ENCODE peak calls at places on chromosomes 3 and 15, in nine cellular contexts. E is A549, R is GM23338, A is HCT116, W is HepG2, G is GM12878, Q is Panc1, I is K562, Y is SK-N-SH. H is an unnamed sample.

GRCh38 chr3:11548721-11549131 is 95.0 kb downstream of the VGLL4 start:
- DNase-seq in W (no peak), E (no peak), R (no peak), Y (no peak), G (no peak), Q (peak), A (peak), I (peak), H (no peak)

GRCh38 chr15:70259640-70260066 is 161.9 kb upstream of the TLE3 start:
- DNase-seq in R (peak), I (peak), A (no peak), Q (no peak), E (peak), G (no peak), Y (peak), W (peak), H (no peak)

GRCh38 chr15:87632364-87632763 is 624.2 kb downstream of the NTRK3 start:
- DNase-seq in Y (no peak), I (no peak), R (no peak), Q (no peak), W (no peak), G (no peak), A (no peak), E (no peak), H (no peak)

GRCh38 chr3:173753593-173753992 is 356.0 kb downstream of the NLGN1 start:
- DNase-seq in I (no peak), E (no peak), R (no peak), Y (no peak), W (no peak), G (no peak), A (no peak), Q (no peak), H (no peak)

GRCh38 chr15:100118546-100118945 is 223.2 kb downstream of the ADAMTS17 start:
- DNase-seq in Y (no peak), I (no peak), Q (no peak), E (no peak), W (no peak), R (no peak), A (no peak), G (no peak), H (no peak)

GRCh38 chr3:8529738-8530525 is 28.3 kb downstream of the LMCD1 start:
- DNase-seq in R (no peak), E (peak), W (no peak), Q (no peak), G (no peak), A (no peak), Y (no peak), I (no peak), H (peak)

GRCh38 chr3:138898301-138898700 is 48.6 kb downstream of the FOXL2 start:
- DNase-seq in G (no peak), R (no peak), Q (no peak), Y (no peak), E (no peak), A (no peak), I (no peak), W (no peak), H (no peak)

GRCh38 chr15:101266787-101267186 is 10.5 kb downstream of the SELENOS start:
- DNase-seq in I (no peak), E (no peak), A (no peak), Y (no peak), G (no peak), Q (no peak), R (no peak), W (no peak), H (no peak)

GRCh38 chr3:101248786-101249185 is 71.6 kb downstream of the IMPG2 start:
- DNase-seq in W (no peak), G (no peak), Y (no peak), E (no peak), Q (no peak), R (no peak), A (no peak), I (no peak), H (no peak)

GRCh38 chr3:134357914-134358811 is 16.1 kb downstream of the AMOTL2 start:
- DNase-seq in Y (peak), Q (no peak), I (no peak), A (peak), W (peak), G (no peak), E (peak), R (no peak), H (no peak)

GRCh38 chr3:194988495-194989165 is 282.3 kb downstream of the XXYLT1 start:
- DNase-seq in R (no peak), A (no peak), Q (no peak), G (no peak), Y (no peak), W (no peak), I (no peak), E (no peak), H (no peak)

GRCh38 chr3:40961104-40961857 is 238.0 kb upstream of the CTNNB1 start:
- DNase-seq in Q (no peak), E (no peak), G (no peak), W (no peak), Y (no peak), I (no peak), A (no peak), R (no peak), H (no peak)

GRCh38 chr3:155948476-155948875 is 78.0 kb downstream of the GMPS start:
- DNase-seq in G (no peak), Q (no peak), Y (no peak), I (no peak), A (no peak), R (no peak), W (no peak), E (no peak), H (no peak)

GRCh38 chr3:13698498-13698897 is 149.6 kb downstream of the FBLN2 start:
- DNase-seq in R (peak), Q (no peak), Y (no peak), W (no peak), E (no peak), G (no peak), A (no peak), I (no peak), H (no peak)
- TF ChIP-seq REST in R (no peak), Q (no peak), Y (no peak), W (no peak), E (no peak), G (no peak), A (no peak), I (no peak), H (no peak)

GRCh38 chr3:128153156-128154011 is at the start of gene EEFSEC:
- DNase-seq in A (peak), Q (no peak), Y (peak), W (peak), R (peak), I (peak), G (peak), E (peak), H (peak)

GRCh38 chr3:128152419-128153155 is 694 bp upstream of the EEFSEC start:
- DNase-seq in I (peak), W (peak), E (peak), R (peak), Q (peak), G (no peak), Y (peak), A (peak), H (peak)

GRCh38 chr3:128151758-128152274 is 1.5 kb upstream of the EEFSEC start:
- DNase-seq in A (no peak), R (no peak), I (no peak), G (no peak), Y (no peak), E (no peak), Q (no peak), W (peak), H (no peak)

GRCh38 chr3:128155614-128156360 is 2.5 kb downstream of the EEFSEC start:
- DNase-seq in E (no peak), R (no peak), A (no peak), G (no peak), W (no peak), Q (no peak), Y (no peak), I (no peak), H (no peak)
- H3K27ac ChIP-seq in E (no peak), R (no peak), A (no peak), G (no peak), W (peak), Q (no peak), Y (no peak), I (no peak), H (no peak)

GRCh38 chr3:170705136-170705535 is 119.3 kb upstream of the SLC7A14 start:
- DNase-seq in G (no peak), E (no peak), R (no peak), I (no peak), A (no peak), W (no peak), Q (no peak), Y (no peak), H (no peak)

GRCh38 chr3:170699158-170700053 is 113.5 kb upstream of the SLC7A14 start:
- DNase-seq in G (no peak), E (no peak), A (no peak), Y (no peak), Q (no peak), W (no peak), R (no peak), I (peak), H (no peak)

GRCh38 chr3:170703121-170703588 is 117.3 kb upstream of the SLC7A14 start:
- DNase-seq in W (no peak), Y (no peak), R (no peak), G (no peak), E (no peak), A (no peak), I (peak), Q (no peak), H (no peak)

GRCh38 chr3:170700054-170700404 is 114.2 kb upstream of the SLC7A14 start:
- DNase-seq in G (no peak), I (no peak), Q (no peak), W (no peak), E (no peak), R (no peak), A (no peak), Y (no peak), H (no peak)

DNA sequence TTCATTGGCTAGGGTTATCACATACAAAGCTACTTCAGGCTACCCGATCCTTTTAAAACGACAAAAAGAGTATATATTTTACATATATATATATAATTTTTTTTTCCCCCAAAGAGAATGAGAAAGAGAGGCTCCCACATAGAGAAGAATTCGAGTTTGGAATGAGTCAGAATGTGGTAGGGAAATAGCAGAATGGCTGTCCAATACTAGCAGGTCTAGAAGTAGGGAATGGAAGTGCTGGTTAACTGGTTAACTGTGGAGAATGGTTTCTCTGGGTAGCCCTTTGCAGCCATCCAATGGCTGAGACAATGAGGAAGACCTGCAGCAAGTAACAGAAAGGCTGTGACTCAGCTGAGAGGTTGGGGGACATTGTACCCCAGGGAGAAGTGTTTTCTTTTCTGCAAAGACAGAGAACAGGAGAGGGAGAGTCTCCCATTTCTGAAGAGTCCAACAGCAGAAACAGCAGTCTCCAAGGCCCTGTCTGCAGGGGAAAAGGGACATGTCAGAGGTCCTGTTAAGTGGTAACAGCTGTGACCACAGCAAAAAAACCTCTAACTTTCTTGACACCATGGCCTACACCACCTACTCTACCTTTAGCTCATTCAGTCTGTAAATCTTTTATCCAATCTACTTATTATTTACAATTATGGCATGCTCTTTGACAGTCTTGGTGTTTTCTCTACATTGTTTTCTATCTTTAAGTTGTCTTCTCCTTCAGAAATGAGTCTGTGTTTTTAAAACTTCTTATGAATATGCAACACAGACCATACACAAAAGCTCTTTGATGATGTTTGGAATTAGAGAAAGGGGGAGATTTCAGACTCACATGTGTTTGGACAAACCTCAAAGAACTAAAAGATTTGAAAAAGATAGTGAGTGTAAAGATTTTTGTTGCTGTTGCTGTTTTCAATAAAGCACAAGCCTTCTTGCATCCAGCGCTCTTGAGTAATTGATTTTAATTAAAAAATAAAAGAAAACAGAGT is 116.1 kb upstream of the SLC7A14 start:
- DNase-seq in I (peak), Y (no peak), R (no peak), G (no peak), Q (no peak), E (no peak), A (no peak), W (no peak), H (no peak)
- TF ChIP-seq REST in I (no peak), Y (no peak), R (no peak), G (no peak), Q (no peak), E (no peak), A (no peak), W (no peak), H (no peak)

GRCh38 chr3:151548206-151548605 is 87.3 kb upstream of the IGSF10 start:
- DNase-seq in I (peak), E (no peak), Y (no peak), Q (no peak), G (no peak), A (no peak), R (no peak), W (no peak), H (no peak)

GRCh38 chr3:151550025-151550618 is 89.3 kb upstream of the IGSF10 start:
- DNase-seq in E (no peak), I (no peak), Q (no peak), Y (no peak), R (no peak), W (no peak), A (no peak), G (no peak), H (no peak)

GRCh38 chr3:151553873-151554272 is 93.0 kb upstream of the IGSF10 start:
- DNase-seq in Y (no peak), A (no peak), Q (no peak), I (no peak), W (no peak), E (peak), G (no peak), R (no peak), H (peak)

GRCh38 chr3:151552589-151552988 is 91.7 kb upstream of the IGSF10 start:
- DNase-seq in Y (no peak), G (no peak), I (no peak), Q (no peak), W (no peak), R (no peak), E (no peak), A (no peak), H (no peak)

DNA sequence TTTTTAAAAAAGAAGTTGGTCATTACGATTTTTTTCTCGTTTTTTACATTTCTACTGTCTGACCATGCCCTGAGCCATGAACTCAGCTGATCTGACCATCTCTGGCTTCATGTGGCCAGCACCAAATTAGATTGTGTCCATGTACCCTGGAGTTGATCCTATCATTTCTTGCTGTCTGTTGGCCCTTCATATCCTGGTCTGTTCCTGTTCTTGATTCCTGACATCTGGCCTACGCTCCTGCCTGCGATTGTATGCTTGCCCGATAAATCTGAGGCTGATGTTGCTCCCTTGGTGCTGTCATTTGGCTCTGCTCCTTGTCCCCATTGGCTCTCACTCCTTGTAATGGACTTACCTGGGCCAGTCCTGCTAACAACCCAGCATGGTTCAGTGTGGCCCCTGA is 89.8 kb upstream of the IGSF10 start:
- DNase-seq in Q (no peak), G (no peak), R (no peak), I (no peak), E (no peak), A (no peak), W (no peak), Y (peak), H (no peak)
- H3K27ac ChIP-seq in Q (no peak), G (no peak), R (no peak), I (no peak), E (peak), A (no peak), W (no peak), Y (no peak), H (no peak)

GRCh38 chr3:25513642-25514266 is 85.7 kb downstream of the RARB start:
- DNase-seq in I (no peak), W (no peak), A (no peak), G (no peak), R (peak), E (no peak), Y (no peak), Q (no peak), H (no peak)
- TF ChIP-seq REST in I (no peak), W (no peak), A (no peak), G (no peak), R (no peak), E (no peak), Y (no peak), Q (no peak), H (no peak)

GRCh38 chr3:149625795-149626194 is 32.0 kb downstream of the WWTR1 start:
- DNase-seq in Q (no peak), R (no peak), G (no peak), E (no peak), I (no peak), Y (no peak), W (no peak), A (no peak), H (no peak)
- H3K27ac ChIP-seq in Q (peak), R (no peak), G (no peak), E (peak), I (no peak), Y (peak), W (no peak), A (no peak), H (no peak)

GRCh38 chr3:4233488-4233887 is 69.7 kb upstream of the SETMAR start:
- DNase-seq in I (no peak), W (no peak), R (no peak), Y (no peak), E (no peak), G (no peak), A (no peak), Q (no peak), H (no peak)

GRCh38 chr3:4235690-4236089 is 67.5 kb upstream of the SETMAR start:
- DNase-seq in E (no peak), Q (no peak), R (no peak), Y (no peak), I (no peak), A (no peak), W (no peak), G (no peak), H (no peak)

GRCh38 chr3:4231041-4231440 is 72.1 kb upstream of the SETMAR start:
- DNase-seq in A (no peak), Q (no peak), I (no peak), G (no peak), W (no peak), Y (no peak), R (no peak), E (no peak), H (no peak)

GRCh38 chr3:4234894-4235293 is 68.3 kb upstream of the SETMAR start:
- DNase-seq in I (no peak), Q (no peak), E (no peak), Y (no peak), R (no peak), A (no peak), W (no peak), G (no peak), H (no peak)

GRCh38 chr3:4232798-4233197 is 70.4 kb upstream of the SETMAR start:
- DNase-seq in A (no peak), E (no peak), Q (no peak), I (no peak), G (no peak), Y (no peak), R (peak), W (no peak), H (no peak)
- TF ChIP-seq REST in A (no peak), E (no peak), Q (no peak), I (no peak), G (no peak), Y (no peak), R (no peak), W (no peak), H (no peak)

H was measured in HL-60.